ENCODE peak calls at places on chromosomes 11 and 22, in five cellular contexts. C is PC-3; D is fibroblast of lung; U is heart left ventricle; T is CD4-positive, CD25-positive, alpha-beta regulatory T cell. J is an unnamed sample. For H3K36me3 and H3K27me3, the result is how much of the 10 kb centered on the place peaks cover.

GRCh38 chr22:48185071-48185470 is 1422.6 kb downstream of the TBC1D22A start:
- DNase-seq in C (no peak), D (no peak), U (no peak), T (no peak), J (no peak)

GRCh38 chr11:125163431-125164011 is 1.0 kb upstream of the PKNOX2 start:
- DNase-seq in C (no peak), D (no peak), U (no peak), T (no peak), J (no peak)

GRCh38 chr11:27173545-27173944 is 132.9 kb downstream of the BBOX1 start:
- DNase-seq in C (no peak), D (no peak), U (no peak), T (no peak), J (no peak)

GRCh38 chr22:47168900-47169800 is 406.7 kb downstream of the TBC1D22A start:
- DNase-seq in C (peak), D (no peak), U (peak), T (no peak), J (no peak)

GRCh38 chr22:48919187-48919590 is 908.5 kb downstream of the BRD1 start:
- DNase-seq in C (no peak), D (no peak), U (no peak), T (no peak), J (no peak)

GRCh38 chr11:64290894-64291745 is at the start of gene KCNK4:
- DNase-seq in C (no peak), D (no peak), U (no peak), T (no peak), J (no peak)

GRCh38 chr22:32422062-32422461 is 10.0 kb upstream of the RTCB start:
- DNase-seq in C (no peak), D (no peak), U (no peak), T (no peak), J (no peak)

GRCh38 chr22:42855211-42855610 is 1.9 kb downstream of the ARFGAP3 start:
- DNase-seq in C (no peak), D (no peak), U (no peak), T (no peak), J (no peak)

GRCh38 chr22:49302150-49302460 is 525.6 kb downstream of the BRD1 start:
- DNase-seq in C (no peak), D (no peak), U (no peak), T (no peak), J (no peak)

GRCh38 chr11:67541198-67541597 is 18.0 kb upstream of the CABP2 start:
- DNase-seq in C (no peak), D (no peak), U (no peak), T (no peak), J (no peak)

GRCh38 chr22:44184006-44184405 is 3.3 kb downstream of the PARVG start:
- DNase-seq in C (no peak), D (no peak), U (no peak), T (no peak), J (no peak)

GRCh38 chr11:76161261-76161961 is 44.9 kb downstream of the WNT11 start:
- DNase-seq in C (no peak), D (no peak), U (peak), T (no peak), J (no peak)

GRCh38 chr11:36463781-36464180 is 46.3 kb downstream of the TRAF6 start:
- DNase-seq in C (no peak), D (peak), U (no peak), T (no peak), J (no peak)

GRCh38 chr22:35839811-35840739 is 122.4 kb downstream of the APOL5 start:
- DNase-seq in C (peak), D (peak), U (peak), T (no peak), J (peak)

GRCh38 chr11:119907934-119908760 is 179.1 kb upstream of the NECTIN1 start:
- DNase-seq in C (no peak), D (no peak), U (no peak), T (no peak), J (no peak)

GRCh38 chr11:15931497-15931896 is 424.8 kb downstream of the SOX6 start:
- DNase-seq in C (no peak), D (no peak), U (no peak), T (no peak), J (no peak)

GRCh38 chr22:35582218-35582860 is 34.8 kb downstream of the MB start:
- DNase-seq in C (no peak), D (no peak), U (peak), T (no peak), J (no peak)

GRCh38 chr11:67352546-67353316 is 615 bp downstream of the POLD4 start:
- DNase-seq in C (peak), D (no peak), U (peak), T (no peak), J (no peak)

GRCh38 chr22:32531955-32532818 is 57.6 kb downstream of the FBXO7 start:
- DNase-seq in C (no peak), D (peak), U (peak), T (no peak), J (peak)

GRCh38 chr11:44621140-44621681 is 55.7 kb downstream of the CD82 start:
- DNase-seq in C (peak), D (peak), U (peak), T (peak), J (peak)

GRCh38 chr11:2445107-2445947 is 519 bp downstream of the KCNQ1 start:
- DNase-seq in C (no peak), D (no peak), U (no peak), T (peak), J (no peak)

GRCh38 chr22:46673677-46674236 is 53.6 kb downstream of the GRAMD4 start:
- DNase-seq in C (no peak), D (no peak), U (no peak), T (no peak), J (no peak)

GRCh38 chr11:112175596-112175947 is 260 bp downstream of the BCO2 start:
- DNase-seq in C (no peak), D (no peak), U (no peak), T (no peak), J (no peak)

GRCh38 chr11:9821008-9821752 is 157.3 kb downstream of the SWAP70 start:
- DNase-seq in C (peak), D (no peak), U (no peak), T (no peak), J (no peak)

GRCh38 chr22:29117799-29118477 is 45.1 kb downstream of the KREMEN1 start:
- DNase-seq in C (no peak), D (peak), U (no peak), T (no peak), J (no peak)

DNA sequence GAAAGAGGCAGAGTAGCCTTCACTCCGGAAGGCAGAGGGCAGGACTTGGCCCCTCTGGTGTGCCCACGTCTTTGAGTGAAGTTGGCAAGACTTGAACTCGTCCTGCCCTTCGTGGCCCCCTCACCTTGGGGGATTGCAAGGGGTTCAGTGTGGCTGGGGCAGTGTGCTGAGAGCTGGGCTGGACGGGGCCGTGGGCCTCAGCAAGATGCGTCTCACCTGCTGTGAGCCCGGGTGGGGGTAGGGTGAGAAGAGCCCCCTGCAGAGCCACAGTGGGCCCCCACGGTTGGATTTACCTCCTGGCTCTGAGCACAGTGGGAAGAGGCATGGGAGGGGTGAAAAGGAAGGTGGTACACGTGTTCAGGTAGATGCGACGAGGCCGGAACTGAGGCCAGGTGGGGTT is 81.4 kb upstream of the ATXN10 start:
- DNase-seq in C (no peak), D (no peak), U (no peak), T (no peak), J (no peak)
- H3K4me3 ChIP-seq in C (no peak), D (no peak), U (no peak), T (no peak), J (no peak)

GRCh38 chr22:24542641-24543040 is 12.3 kb downstream of the GUCD1 start:
- DNase-seq in C (no peak), D (no peak), U (peak), T (no peak), J (no peak)
- H3K36me3 ChIP-seq in C (under half), D (under half), U (under half), T (half or more), J (under half)

DNA sequence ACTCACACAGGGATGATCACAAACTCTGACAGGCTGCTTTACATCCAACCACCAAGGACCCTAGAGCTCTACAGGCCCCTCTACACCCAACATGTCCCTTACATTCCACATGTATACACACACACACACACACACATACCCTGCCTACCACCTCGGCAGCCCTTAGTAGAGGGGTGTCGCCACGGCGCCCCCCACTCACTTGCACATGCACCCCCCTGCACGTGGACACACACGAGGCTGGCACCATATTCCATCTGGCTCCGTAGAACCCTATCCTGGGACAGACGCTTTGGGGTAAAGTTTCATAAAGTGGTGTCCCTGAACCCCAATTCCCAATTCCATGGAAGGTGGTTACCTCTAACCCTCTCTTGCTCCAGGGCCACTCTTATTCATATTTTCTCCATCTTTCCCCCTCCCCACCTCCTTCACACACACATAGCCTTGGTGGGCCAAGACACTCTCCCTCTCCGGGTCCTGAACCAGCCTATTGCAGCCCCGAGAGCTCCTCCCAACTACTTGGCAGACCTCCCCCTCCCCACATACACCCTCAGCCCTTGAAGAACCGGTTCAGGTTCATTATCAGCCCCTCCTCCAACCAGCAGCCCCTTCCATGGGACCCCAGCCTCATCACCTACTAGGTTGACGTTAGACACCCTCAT is 809 bp downstream of the PDE2A start:
- DNase-seq in C (no peak), D (no peak), U (no peak), T (no peak), J (no peak)
- H3K27me3 ChIP-seq in C (half or more), D (half or more), U (under half), T (under half), J (under half)

DNA sequence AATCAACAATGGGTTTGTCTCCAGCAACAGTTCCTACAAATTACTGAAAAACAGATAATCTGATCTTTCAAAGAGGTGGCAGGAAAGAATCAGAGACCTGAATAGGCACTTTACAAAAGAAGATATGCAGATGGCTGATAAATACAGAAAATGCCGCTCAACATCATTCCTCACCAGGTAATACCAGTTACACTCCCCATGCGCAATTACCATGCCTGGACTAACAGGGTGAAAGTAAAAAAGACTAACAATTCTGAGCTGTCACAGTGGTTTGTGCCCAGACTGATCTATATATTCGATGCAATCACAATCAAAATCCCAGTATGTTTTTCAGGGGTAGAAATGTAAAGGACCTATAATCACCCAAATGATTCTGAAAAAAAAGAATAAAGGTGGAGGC is 10.0 kb downstream of the SNX32 start:
- DNase-seq in C (no peak), D (no peak), U (no peak), T (no peak), J (no peak)
- H3K4me3 ChIP-seq in C (no peak), D (no peak), U (no peak), T (no peak), J (no peak)

GRCh38 chr11:4644233-4644632 is 451 bp downstream of the OR51E1 start:
- DNase-seq in C (no peak), D (no peak), U (no peak), T (no peak), J (no peak)

GRCh38 chr11:4643084-4643483 is 698 bp upstream of the OR51E1 start:
- DNase-seq in C (no peak), D (no peak), U (peak), T (no peak), J (no peak)

GRCh38 chr11:4641501-4641900 is 2.3 kb upstream of the OR51E1 start:
- DNase-seq in C (no peak), D (no peak), U (no peak), T (no peak), J (no peak)

GRCh38 chr11:4642043-4642442 is 1.7 kb upstream of the OR51E1 start:
- DNase-seq in C (no peak), D (no peak), U (no peak), T (no peak), J (no peak)

DNA sequence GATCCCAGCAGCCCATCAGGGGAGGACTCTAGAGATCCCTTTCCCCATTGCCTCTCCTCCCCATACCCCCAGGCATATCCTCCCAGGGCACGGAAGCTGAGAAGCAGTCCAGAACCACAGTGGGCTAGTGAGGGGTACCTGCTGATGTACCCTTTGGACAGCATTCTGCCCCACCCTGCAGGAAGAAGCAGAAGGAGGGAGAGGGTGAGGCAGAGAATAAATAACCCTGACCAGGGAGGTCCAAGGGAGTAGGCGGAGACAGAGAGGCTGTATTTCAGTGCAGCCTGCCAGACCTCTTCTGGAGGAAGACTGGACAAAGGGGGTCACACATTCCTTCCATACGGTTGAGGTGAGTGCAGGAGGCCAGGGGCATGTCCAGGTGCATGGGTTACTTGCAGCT is at the start of gene OR51E1:
- DNase-seq in C (no peak), D (no peak), U (no peak), T (no peak), J (no peak)
- H3K36me3 ChIP-seq in C (under half), D (under half), U (under half), T (under half), J (under half)

GRCh38 chr11:70860855-70861254 is 391.5 kb downstream of the SHANK2 start:
- DNase-seq in C (no peak), D (no peak), U (no peak), T (no peak), J (no peak)
- H3K27me3 ChIP-seq in C (under half), D (under half), U (under half), T (under half), J (under half)

DNA sequence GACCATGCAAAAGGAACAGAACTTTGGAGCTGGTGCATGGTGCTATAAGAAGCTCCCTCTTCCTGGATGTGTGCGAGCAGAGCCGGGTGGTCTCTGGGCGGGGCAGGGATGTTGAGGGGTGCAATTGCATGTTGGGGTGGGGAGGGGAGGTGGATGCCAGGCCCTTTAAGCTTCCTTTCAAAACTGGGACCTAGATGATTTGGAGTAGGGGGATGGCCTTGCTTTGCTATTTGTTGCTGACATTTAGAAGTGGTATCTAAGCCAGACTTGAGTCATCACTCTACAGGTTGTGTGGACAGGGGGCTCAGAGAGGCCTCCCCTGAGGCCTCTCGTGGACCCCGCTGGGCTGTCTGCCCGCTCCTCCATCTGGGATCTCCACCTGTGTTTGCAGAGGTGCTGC is 24.8 kb downstream of the FBLN1 start:
- DNase-seq in C (no peak), D (no peak), U (no peak), T (no peak), J (no peak)
- H3K4me3 ChIP-seq in C (no peak), D (no peak), U (no peak), T (no peak), J (no peak)

DNA sequence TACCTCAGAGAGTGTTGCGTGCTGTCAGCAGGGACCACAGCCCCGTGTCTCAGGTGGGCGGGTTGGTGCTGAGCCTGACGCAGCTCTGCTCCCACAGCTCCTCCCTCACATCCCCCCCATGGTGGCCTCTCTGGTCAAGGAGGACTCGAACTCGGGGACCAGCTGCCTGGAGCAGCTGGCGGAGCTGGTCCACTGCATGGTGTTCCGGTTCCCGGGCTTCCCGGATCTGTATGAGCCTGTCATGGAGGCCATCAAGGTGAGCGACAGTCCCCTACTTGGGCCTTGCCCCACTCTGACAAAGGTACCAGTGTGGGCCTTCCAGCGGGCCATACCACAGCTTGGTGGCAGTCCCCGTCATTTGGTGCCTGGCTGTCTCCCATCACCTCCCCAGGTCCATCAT is 11.8 kb downstream of the USP35 start:
- DNase-seq in C (no peak), D (no peak), U (no peak), T (no peak), J (no peak)
- H3K36me3 ChIP-seq in C (under half), D (under half), U (under half), T (under half), J (under half)